ENCODE peak calls at places on chromosome 14, in six cellular contexts. N is trophoblast cell; M is epithelial cell of prostate; D is AG10803; I is activated CD8-positive, alpha-beta memory T cell treated with anti-CD3 and anti-CD28 coated beads for 24 hours; K is GM03348. C is an unnamed sample.

GRCh38 chr14:47485421-47485820 is 190.0 kb downstream of the MDGA2 start:
- DNase-seq in D (no peak), I (no peak), M (no peak), N (no peak), K (no peak), C (no peak)

GRCh38 chr14:106691601-106692291 is 1165.4 kb downstream of the TMEM121 start:
- DNase-seq in N (peak), M (no peak), D (no peak), I (peak), K (no peak), C (peak)

GRCh38 chr14:29759521-29760340 is 167.9 kb downstream of the PRKD1 start:
- DNase-seq in K (no peak), M (no peak), D (peak), N (no peak), I (no peak), C (no peak)

GRCh38 chr14:75979071-75979571 is 2.7 kb downstream of the TGFB3 start:
- DNase-seq in M (no peak), N (peak), D (peak), I (no peak), K (peak), C (no peak)

GRCh38 chr14:99420711-99421110 is 59.9 kb downstream of the SETD3 start:
- DNase-seq in N (no peak), K (no peak), I (no peak), D (no peak), M (no peak), C (no peak)

GRCh38 chr14:69500096-69500495 is 15.6 kb downstream of the PLEKHD1 start:
- DNase-seq in I (no peak), D (no peak), N (no peak), M (no peak), K (no peak), C (no peak)

GRCh38 chr14:69046468-69046867 is 67.4 kb upstream of the ACTN1 start:
- DNase-seq in N (no peak), K (no peak), I (no peak), M (no peak), D (peak), C (no peak)

GRCh38 chr14:68599896-68600620 is 192.8 kb downstream of the ZFP36L1 start:
- DNase-seq in I (no peak), N (no peak), M (no peak), K (no peak), D (no peak), C (no peak)

GRCh38 chr14:76376001-76376404 is at the start of gene ESRRB:
- DNase-seq in K (no peak), D (no peak), M (no peak), I (no peak), N (no peak), C (no peak)

GRCh38 chr14:35121026-35121886 is 534 bp downstream of the PPP2R3C start:
- DNase-seq in K (peak), D (peak), M (no peak), N (peak), I (peak), C (no peak)

GRCh38 chr14:34222122-34222521 is 239.9 kb downstream of the SPTSSA start:
- DNase-seq in I (no peak), D (no peak), K (no peak), N (no peak), M (no peak), C (no peak)

GRCh38 chr14:103418508-103418818 is 33.2 kb downstream of the MARK3 start:
- DNase-seq in D (peak), N (peak), I (no peak), M (no peak), K (peak), C (no peak)

GRCh38 chr14:26597136-26598080 is at the start of gene NOVA1:
- DNase-seq in M (no peak), I (no peak), K (peak), N (peak), D (no peak), C (peak)

GRCh38 chr14:59200214-59200613 is 11.7 kb downstream of the DAAM1 start:
- DNase-seq in I (no peak), D (no peak), K (no peak), M (no peak), N (no peak), C (no peak)

GRCh38 chr14:103544627-103545218 is 15.7 kb downstream of the TRMT61A start:
- DNase-seq in K (no peak), M (no peak), N (no peak), D (no peak), I (no peak), C (no peak)

GRCh38 chr14:21192875-21193535 is 37.1 kb upstream of the OR5AU1 start:
- DNase-seq in D (no peak), N (peak), I (no peak), M (no peak), K (no peak), C (no peak)

GRCh38 chr14:91996951-91997371 is 42.9 kb downstream of the TRIP11 start:
- DNase-seq in M (peak), D (peak), K (peak), I (no peak), N (peak), C (no peak)

GRCh38 chr14:63248211-63248610 is 44.0 kb downstream of the RHOJ start:
- DNase-seq in I (no peak), D (peak), K (peak), M (no peak), N (peak), C (no peak)

GRCh38 chr14:90504643-90505042 is 107.8 kb downstream of the CALM1 start:
- DNase-seq in N (no peak), D (no peak), I (no peak), K (no peak), M (no peak), C (no peak)